ENCODE peak calls at places on chromosomes 2 and 18, in nine cellular contexts. Y is left lobe of liver; G is AG20443; U is GDM1; V is AML-193; D is heart left ventricle; K is neural crest cell; P is CD4-positive, CD25-positive, alpha-beta regulatory T cell; H is KG1. F is an unnamed sample.

GRCh38 chr2:230714122-230714453 is 1.4 kb downstream of the CAB39 start:
- DNase-seq in Y (no peak), G (peak), U (no peak), V (peak), D (no peak), K (no peak), P (peak), H (no peak), F (no peak)

GRCh38 chr2:9329497-9329896 is 93.8 kb downstream of the ITGB1BP1 start:
- DNase-seq in Y (no peak), G (no peak), U (no peak), V (no peak), D (no peak), K (no peak), P (no peak), H (no peak), F (no peak)

GRCh38 chr18:389658-390357 is 110.7 kb downstream of the COLEC12 start:
- DNase-seq in Y (no peak), G (no peak), U (no peak), V (no peak), D (no peak), K (no peak), P (no peak), H (no peak), F (no peak)

GRCh38 chr2:109516445-109517117 is 97.2 kb downstream of the SEPTIN10 start:
- DNase-seq in Y (peak), G (peak), U (peak), V (peak), D (peak), K (peak), P (no peak), H (no peak), F (no peak)

GRCh38 chr2:137357641-137358040 is 592.3 kb downstream of the THSD7B start:
- DNase-seq in Y (no peak), G (no peak), U (no peak), V (no peak), D (no peak), K (no peak), P (no peak), H (no peak), F (no peak)

GRCh38 chr2:27306657-27307544 is 1.3 kb downstream of the UCN start:
- DNase-seq in Y (no peak), G (no peak), U (no peak), V (no peak), D (no peak), K (no peak), P (no peak), H (no peak), F (no peak)

GRCh38 chr2:28750316-28751101 is 1.1 kb upstream of the PPP1CB start:
- DNase-seq in Y (no peak), G (peak), U (no peak), V (peak), D (no peak), K (no peak), P (no peak), H (peak), F (no peak)

GRCh38 chr2:86794866-86795265 is 4.2 kb upstream of the CD8A start:
- DNase-seq in Y (no peak), G (no peak), U (no peak), V (no peak), D (no peak), K (no peak), P (no peak), H (no peak), F (no peak)

GRCh38 chr2:105873721-105874120 is 129.0 kb downstream of the NCK2 start:
- DNase-seq in Y (no peak), G (peak), U (no peak), V (no peak), D (no peak), K (no peak), P (no peak), H (no peak), F (peak)

F was measured in B cell.